ENCODE peak calls at places on chromosomes 16 and 17, in six cellular contexts. One of them, this sample, is unnamed.

GRCh38 chr16:60259956-60260355 is 1525.8 kb upstream of the GOT2 start:
- DNase-seq in H1: no peak
- DNase-seq in HCT116: no peak
- DNase-seq in IMR-90: no peak
- DNase-seq in K562: no peak
- DNase-seq in A549: no peak
- DNase-seq in this sample: no peak

GRCh38 chr16:57534881-57535658 is 1.3 kb downstream of the CCDC102A start:
- DNase-seq in H1: no peak
- DNase-seq in HCT116: no peak
- DNase-seq in IMR-90: no peak
- DNase-seq in K562: no peak
- DNase-seq in A549: no peak
- DNase-seq in this sample: no peak

GRCh38 chr17:27975146-27976011 is 67.1 kb upstream of the NLK start:
- DNase-seq in H1: no peak
- DNase-seq in HCT116: no peak
- DNase-seq in IMR-90: peak; percentile 51
- DNase-seq in K562: peak; percentile 57
- DNase-seq in A549: no peak
- DNase-seq in this sample: no peak

GRCh38 chr17:17663160-17664072 is 17.8 kb upstream of the RAI1 start:
- DNase-seq in H1: peak; percentile 60
- DNase-seq in HCT116: peak; percentile 84
- DNase-seq in IMR-90: peak; percentile 97
- DNase-seq in K562: peak; percentile 83
- DNase-seq in A549: peak; percentile 84
- DNase-seq in this sample: peak; percentile 70

GRCh38 chr17:79883202-79883601 is 44.0 kb upstream of the CBX4 start:
- DNase-seq in H1: no peak
- DNase-seq in HCT116: no peak
- DNase-seq in IMR-90: no peak
- DNase-seq in K562: no peak
- DNase-seq in A549: no peak
- DNase-seq in this sample: no peak

GRCh38 chr17:7992516-7992915 is 9.9 kb upstream of the GUCY2D start:
- DNase-seq in H1: no peak
- DNase-seq in HCT116: no peak
- DNase-seq in IMR-90: peak; percentile 62
- DNase-seq in K562: no peak
- DNase-seq in A549: no peak
- DNase-seq in this sample: no peak

GRCh38 chr16:11312718-11313492 is 31.8 kb upstream of the PRM1 start:
- DNase-seq in H1: no peak
- DNase-seq in HCT116: peak; percentile 40
- DNase-seq in IMR-90: peak; percentile 78
- DNase-seq in K562: peak; percentile 68
- DNase-seq in A549: peak; percentile 31
- DNase-seq in this sample: no peak

GRCh38 chr17:69944406-69944805 is 130.6 kb upstream of the KCNJ16 start:
- DNase-seq in H1: no peak
- DNase-seq in HCT116: no peak
- DNase-seq in IMR-90: no peak
- DNase-seq in K562: no peak
- DNase-seq in A549: no peak
- DNase-seq in this sample: no peak

GRCh38 chr16:27314161-27314723 is 468 bp downstream of the IL4R start:
- DNase-seq in H1: no peak
- DNase-seq in HCT116: peak; percentile 42
- DNase-seq in IMR-90: peak; percentile 97
- DNase-seq in K562: no peak
- DNase-seq in A549: peak; percentile 68
- DNase-seq in this sample: no peak

GRCh38 chr16:22220076-22220453 is 14.0 kb downstream of the EEF2K start:
- DNase-seq in H1: no peak
- DNase-seq in HCT116: no peak
- DNase-seq in IMR-90: peak; percentile 27
- DNase-seq in K562: no peak
- DNase-seq in A549: no peak
- DNase-seq in this sample: no peak

GRCh38 chr17:12024332-12024731 is 3.7 kb downstream of the MAP2K4 start:
- DNase-seq in H1: no peak
- DNase-seq in HCT116: peak; percentile 68
- DNase-seq in IMR-90: peak; percentile 73
- DNase-seq in K562: no peak
- DNase-seq in A549: peak; percentile 77
- DNase-seq in this sample: no peak

GRCh38 chr17:67801626-67802175 is 23.6 kb upstream of the BPTF start:
- DNase-seq in H1: no peak
- DNase-seq in HCT116: no peak
- DNase-seq in IMR-90: no peak
- DNase-seq in K562: peak; percentile 53
- DNase-seq in A549: peak; percentile 17
- DNase-seq in this sample: no peak

GRCh38 chr16:75064403-75065148 is 52.0 kb downstream of the LDHD start:
- DNase-seq in H1: no peak
- DNase-seq in HCT116: no peak
- DNase-seq in IMR-90: peak; percentile 39
- DNase-seq in K562: no peak
- DNase-seq in A549: no peak
- DNase-seq in this sample: no peak

GRCh38 chr17:64331946-64332493 is 58.6 kb downstream of the PECAM1 start:
- DNase-seq in H1: no peak
- DNase-seq in HCT116: no peak
- DNase-seq in IMR-90: no peak
- DNase-seq in K562: peak; percentile 88
- DNase-seq in A549: no peak
- DNase-seq in this sample: no peak

GRCh38 chr17:51231999-51232398 is 27.9 kb downstream of the MBTD1 start:
- DNase-seq in H1: no peak
- DNase-seq in HCT116: no peak
- DNase-seq in IMR-90: no peak
- DNase-seq in K562: no peak
- DNase-seq in A549: no peak
- DNase-seq in this sample: no peak

GRCh38 chr16:22425036-22425801 is 50.8 kb upstream of the CDR2 start:
- DNase-seq in H1: no peak
- DNase-seq in HCT116: no peak
- DNase-seq in IMR-90: no peak
- DNase-seq in K562: no peak
- DNase-seq in A549: no peak
- DNase-seq in this sample: no peak

GRCh38 chr17:17028059-17028877 is 14.0 kb upstream of the MPRIP start:
- DNase-seq in H1: peak; percentile 56
- DNase-seq in HCT116: peak; percentile 94
- DNase-seq in IMR-90: peak; percentile 35
- DNase-seq in K562: peak; percentile 90
- DNase-seq in A549: peak; percentile 100
- DNase-seq in this sample: no peak

GRCh38 chr16:87620201-87620495 is 17.8 kb downstream of the JPH3 start:
- DNase-seq in H1: no peak
- DNase-seq in HCT116: no peak
- DNase-seq in IMR-90: no peak
- DNase-seq in K562: no peak
- DNase-seq in A549: no peak
- DNase-seq in this sample: no peak

GRCh38 chr17:78304549-78305037 is 55.3 kb downstream of the SOCS3 start:
- DNase-seq in H1: no peak
- DNase-seq in HCT116: no peak
- DNase-seq in IMR-90: no peak
- DNase-seq in K562: no peak
- DNase-seq in A549: no peak
- DNase-seq in this sample: no peak

GRCh38 chr16:83533193-83533592 is 274.6 kb upstream of the HSBP1 start:
- DNase-seq in H1: no peak
- DNase-seq in HCT116: no peak
- DNase-seq in IMR-90: peak; percentile 78
- DNase-seq in K562: no peak
- DNase-seq in A549: peak; percentile 4
- DNase-seq in this sample: no peak

GRCh38 chr16:51156836-51157235 is 5.8 kb upstream of the SALL1 start:
- DNase-seq in H1: no peak
- DNase-seq in HCT116: no peak
- DNase-seq in IMR-90: no peak
- DNase-seq in K562: no peak
- DNase-seq in A549: no peak
- DNase-seq in this sample: no peak

GRCh38 chr16:54403580-54403979 is 117.0 kb upstream of the IRX3 start:
- DNase-seq in H1: no peak
- DNase-seq in HCT116: no peak
- DNase-seq in IMR-90: no peak
- DNase-seq in K562: no peak
- DNase-seq in A549: no peak
- DNase-seq in this sample: no peak

GRCh38 chr16:1923299-1924034 is 5.3 kb upstream of the HS3ST6 start:
- DNase-seq in H1: peak; percentile 49
- DNase-seq in HCT116: peak; percentile 56
- DNase-seq in IMR-90: no peak
- DNase-seq in K562: no peak
- DNase-seq in A549: peak; percentile 88
- DNase-seq in this sample: no peak

GRCh38 chr17:17484451-17484899 is 7.7 kb downstream of the MED9 start:
- DNase-seq in H1: no peak
- DNase-seq in HCT116: no peak
- DNase-seq in IMR-90: peak; percentile 39
- DNase-seq in K562: no peak
- DNase-seq in A549: no peak
- DNase-seq in this sample: no peak

GRCh38 chr17:45241315-45242011 is 19.8 kb downstream of the FMNL1 start:
- DNase-seq in H1: no peak
- DNase-seq in HCT116: no peak
- DNase-seq in IMR-90: no peak
- DNase-seq in K562: no peak
- DNase-seq in A549: no peak
- DNase-seq in this sample: no peak
- TF ChIP-seq CEBPB in H1: no peak
- TF ChIP-seq CEBPB in HCT116: no peak
- TF ChIP-seq CEBPB in IMR-90: no peak
- TF ChIP-seq CEBPB in K562: no peak
- TF ChIP-seq CEBPB in A549: no peak
- TF ChIP-seq CEBPB in this sample: no peak

DNA sequence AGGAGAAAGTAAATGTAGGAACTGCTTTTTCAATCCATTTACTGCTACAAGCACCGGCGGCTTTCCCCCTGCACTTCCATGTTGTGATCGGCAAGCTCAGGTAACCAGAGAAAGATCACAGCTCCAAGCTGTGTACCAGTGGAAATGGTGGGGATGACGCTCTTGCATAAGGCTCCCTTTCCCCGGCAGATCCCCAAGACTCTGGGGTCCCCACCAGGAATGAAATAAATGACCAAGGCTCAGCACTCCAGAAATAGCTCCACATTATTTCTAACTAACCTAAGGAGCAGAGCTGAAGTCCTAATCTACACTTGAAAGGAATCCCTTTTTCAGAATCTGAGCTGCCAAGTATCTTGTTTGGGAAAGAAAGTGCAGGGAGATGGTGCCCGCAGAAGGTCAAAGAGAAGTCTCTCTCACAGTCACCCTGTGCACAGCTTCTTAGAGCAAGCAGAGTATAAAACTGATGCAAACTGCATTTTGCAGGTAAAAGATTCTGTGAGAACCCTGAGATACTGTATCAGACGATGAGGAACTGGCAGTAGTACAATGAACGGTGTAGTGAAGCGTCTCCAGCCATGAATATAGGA is 11.1 kb downstream of the GRB2 start:
- DNase-seq in H1: no peak
- DNase-seq in HCT116: no peak
- DNase-seq in IMR-90: no peak
- DNase-seq in K562: no peak
- DNase-seq in A549: peak; percentile 19
- DNase-seq in this sample: no peak
- TF ChIP-seq CEBPB in H1: no peak
- TF ChIP-seq CEBPB in HCT116: no peak
- TF ChIP-seq CEBPB in IMR-90: no peak
- TF ChIP-seq CEBPB in K562: no peak
- TF ChIP-seq CEBPB in A549: no peak
- TF ChIP-seq CEBPB in this sample: no peak

DNA sequence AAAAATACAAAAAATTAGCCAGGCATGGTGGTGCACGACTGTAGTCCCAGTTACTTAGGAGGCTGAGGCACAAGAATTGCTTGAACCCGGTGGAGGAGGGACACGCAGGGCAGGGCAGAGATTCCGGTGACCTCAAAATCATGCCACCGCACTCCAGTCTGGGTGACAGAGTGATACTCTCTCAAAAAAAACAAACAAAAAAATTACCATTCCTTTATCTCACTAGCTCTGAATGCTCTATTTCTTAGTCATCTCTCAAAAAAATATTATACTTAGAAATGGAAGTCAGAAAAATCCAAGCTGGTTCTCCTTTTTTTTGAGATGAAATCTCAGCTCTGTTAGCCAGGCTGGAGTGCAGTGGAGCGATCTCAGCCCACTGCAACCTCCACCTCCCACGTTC is 40.8 kb downstream of the SPOP start:
- DNase-seq in H1: no peak
- DNase-seq in HCT116: no peak
- DNase-seq in IMR-90: peak; percentile 50
- DNase-seq in K562: no peak
- DNase-seq in A549: no peak
- DNase-seq in this sample: no peak
- TF ChIP-seq CEBPB in H1: no peak
- TF ChIP-seq CEBPB in HCT116: no peak
- TF ChIP-seq CEBPB in IMR-90: no peak
- TF ChIP-seq CEBPB in K562: no peak
- TF ChIP-seq CEBPB in A549: no peak
- TF ChIP-seq CEBPB in this sample: no peak

GRCh38 chr17:259341-259976 is 78.0 kb upstream of the DOC2B start:
- DNase-seq in H1: peak; percentile 17
- DNase-seq in HCT116: no peak
- DNase-seq in IMR-90: no peak
- DNase-seq in K562: no peak
- DNase-seq in A549: no peak
- DNase-seq in this sample: no peak
- TF ChIP-seq CEBPB in H1: no peak
- TF ChIP-seq CEBPB in HCT116: no peak
- TF ChIP-seq CEBPB in IMR-90: no peak
- TF ChIP-seq CEBPB in K562: no peak
- TF ChIP-seq CEBPB in A549: no peak
- TF ChIP-seq CEBPB in this sample: no peak

DNA sequence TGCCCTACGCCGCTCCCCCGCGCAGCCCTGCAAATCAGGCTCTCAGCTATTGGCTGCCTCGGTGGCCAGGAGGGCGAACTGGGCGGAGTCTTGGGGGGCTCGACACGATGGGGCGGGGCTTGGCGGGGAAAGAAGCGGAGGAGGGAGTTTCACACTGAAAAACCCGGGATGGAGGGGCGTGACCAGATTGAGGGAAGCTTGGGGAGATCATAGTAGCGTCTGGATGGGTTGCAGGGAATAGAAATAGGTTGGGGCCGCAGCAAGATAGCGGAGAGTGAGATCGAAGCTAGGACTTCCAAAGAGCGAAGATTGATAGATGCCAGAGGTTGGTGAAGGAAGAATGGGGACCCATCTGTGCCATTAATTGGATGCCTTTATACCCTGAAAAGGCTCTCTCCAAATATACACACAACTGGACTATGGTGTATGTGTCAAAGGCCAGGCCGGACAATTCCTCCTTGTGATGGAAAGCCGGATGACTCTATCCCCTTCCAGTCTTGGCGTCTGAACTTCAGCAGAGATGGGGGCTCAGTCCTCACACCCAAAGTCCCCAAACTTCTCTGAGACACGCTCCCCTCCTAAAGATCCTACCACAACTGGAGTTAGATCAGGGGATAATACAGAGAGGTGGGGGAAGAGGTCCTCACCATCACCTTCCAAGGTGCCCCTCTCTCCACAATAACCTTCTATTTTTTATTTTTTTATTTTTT is 384 bp upstream of the STAC2 start:
- DNase-seq in H1: peak; percentile 81
- DNase-seq in HCT116: no peak
- DNase-seq in IMR-90: peak; percentile 20
- DNase-seq in K562: peak; percentile 83
- DNase-seq in A549: peak; percentile 60
- DNase-seq in this sample: no peak
- TF ChIP-seq CEBPB in H1: no peak
- TF ChIP-seq CEBPB in HCT116: no peak
- TF ChIP-seq CEBPB in IMR-90: no peak
- TF ChIP-seq CEBPB in K562: no peak
- TF ChIP-seq CEBPB in A549: no peak
- TF ChIP-seq CEBPB in this sample: no peak